ENCODE peak calls at places on chromosomes 3 and 15, in nine cellular contexts. S, Y, W, I, Q, C, K, G and T are unnamed samples.

GRCh38 chr3:45205126-45205525 is 21.0 kb downstream of the TMEM158 start:
- DNase-seq in S (no peak), Y (peak), W (no peak), I (no peak), Q (no peak), C (no peak), K (no peak), G (peak), T (no peak)

GRCh38 chr3:129046732-129047552 is 13.6 kb upstream of the GP9 start:
- DNase-seq in S (no peak), Y (no peak), W (no peak), I (no peak), Q (no peak), C (no peak), K (no peak), G (no peak), T (peak)

GRCh38 chr3:188240189-188240981 is 86.4 kb downstream of the LPP start:
- DNase-seq in S (no peak), Y (no peak), W (no peak), I (no peak), Q (no peak), C (no peak), K (no peak), G (no peak), T (no peak)

GRCh38 chr3:35946857-35947514 is 307.7 kb downstream of the ARPP21 start:
- DNase-seq in S (no peak), Y (no peak), W (peak), I (no peak), Q (no peak), C (no peak), K (no peak), G (no peak), T (no peak)

GRCh38 chr3:80771085-80771484 is 990.4 kb downstream of the GBE1 start:
- DNase-seq in S (no peak), Y (no peak), W (no peak), I (no peak), Q (no peak), C (no peak), K (no peak), G (peak), T (no peak)

GRCh38 chr3:197426161-197426566 is 127.8 kb upstream of the DLG1 start:
- DNase-seq in S (no peak), Y (no peak), W (no peak), I (no peak), Q (no peak), C (no peak), K (no peak), G (no peak), T (no peak)

GRCh38 chr3:45966969-45967640 is 23.8 kb downstream of the CXCR6 start:
- DNase-seq in S (no peak), Y (no peak), W (no peak), I (peak), Q (no peak), C (no peak), K (no peak), G (no peak), T (no peak)

GRCh38 chr3:123194552-123194951 is 7.2 kb upstream of the SEC22A start:
- DNase-seq in S (no peak), Y (peak), W (no peak), I (no peak), Q (peak), C (no peak), K (peak), G (no peak), T (no peak)

GRCh38 chr15:49421991-49422390 is 1.1 kb upstream of the FGF7 start:
- DNase-seq in S (peak), Y (peak), W (peak), I (peak), Q (peak), C (no peak), K (peak), G (peak), T (peak)

GRCh38 chr3:10487988-10488633 is 17.3 kb downstream of the ATP2B2 start:
- DNase-seq in S (no peak), Y (no peak), W (no peak), I (no peak), Q (no peak), C (no peak), K (no peak), G (no peak), T (no peak)

GRCh38 chr3:112769624-112770023 is 77.0 kb downstream of the CD200R1L start:
- DNase-seq in S (no peak), Y (no peak), W (no peak), I (no peak), Q (no peak), C (no peak), K (no peak), G (no peak), T (no peak)

GRCh38 chr15:80934761-80935221 is 54.8 kb downstream of the MESD start:
- DNase-seq in S (no peak), Y (peak), W (no peak), I (no peak), Q (no peak), C (no peak), K (no peak), G (no peak), T (no peak)

GRCh38 chr3:161221881-161222600 is 930 bp downstream of the NMD3 start:
- DNase-seq in S (no peak), Y (no peak), W (peak), I (peak), Q (peak), C (no peak), K (no peak), G (peak), T (no peak)

GRCh38 chr3:72346526-72346926 is 501.7 kb downstream of the SHQ1 start:
- DNase-seq in S (no peak), Y (peak), W (no peak), I (no peak), Q (no peak), C (no peak), K (no peak), G (peak), T (no peak)

GRCh38 chr15:88606437-88606794 is 14.7 kb upstream of the AEN start:
- DNase-seq in S (no peak), Y (no peak), W (peak), I (no peak), Q (no peak), C (no peak), K (no peak), G (no peak), T (no peak)